ENCODE peak calls at places on chromosomes 12 and 14, in six cellular contexts. F is gastrocnemius medialis; E is NT2/D1; H is heart left ventricle; P is NCI-H748 treated with DMSO at 0.1 percent for 48 hours; C is activated CD8-positive, alpha-beta memory T cell treated with anti-CD3 and anti-CD28 coated beads for 1 hour. J is an unnamed sample.

GRCh38 chr12:58576965-58577364 is 343.3 kb downstream of the LRIG3 start:
- DNase-seq in F (no peak), E (no peak), H (no peak), P (no peak), C (no peak), J (no peak)

GRCh38 chr12:58356794-58357193 is 415.4 kb downstream of the ATP23 start:
- DNase-seq in F (no peak), E (no peak), H (no peak), P (no peak), C (no peak), J (no peak)

GRCh38 chr14:65332141-65332871 is 80.2 kb upstream of the FUT8 start:
- DNase-seq in F (no peak), E (no peak), H (no peak), P (no peak), C (no peak), J (no peak)

GRCh38 chr14:65867333-65867732 is 454.8 kb downstream of the FUT8 start:
- DNase-seq in F (no peak), E (no peak), H (no peak), P (no peak), C (no peak), J (no peak)

GRCh38 chr14:38098074-38098846 is 109.4 kb upstream of the SSTR1 start:
- DNase-seq in F (no peak), E (no peak), H (no peak), P (no peak), C (no peak), J (no peak)

GRCh38 chr12:58154359-58154758 is 213.0 kb downstream of the ATP23 start:
- DNase-seq in F (no peak), E (no peak), H (no peak), P (no peak), C (no peak), J (no peak)

GRCh38 chr14:89921896-89922548 is 32.5 kb downstream of the EFCAB11 start:
- DNase-seq in F (no peak), E (no peak), H (no peak), P (no peak), C (no peak), J (no peak)

GRCh38 chr14:77641534-77642341 is 25.3 kb upstream of the SPTLC2 start:
- DNase-seq in F (peak), E (no peak), H (peak), P (no peak), C (peak), J (no peak)

GRCh38 chr12:56633465-56634241 is 3.5 kb upstream of the BAZ2A start:
- DNase-seq in F (no peak), E (no peak), H (no peak), P (no peak), C (no peak), J (no peak)

GRCh38 chr12:63151898-63152700 is 1.1 kb upstream of the AVPR1A start:
- DNase-seq in F (no peak), E (peak), H (peak), P (peak), C (no peak), J (no peak)

GRCh38 chr12:118315821-118316220 is 56.9 kb downstream of the TAOK3 start:
- DNase-seq in F (no peak), E (no peak), H (no peak), P (no peak), C (no peak), J (no peak)

GRCh38 chr12:3468329-3468728 is 22.7 kb upstream of the PRMT8 start:
- DNase-seq in F (no peak), E (no peak), H (no peak), P (no peak), C (no peak), J (no peak)

GRCh38 chr14:100618763-100619320 is 31.6 kb upstream of the BEGAIN start:
- DNase-seq in F (no peak), E (no peak), H (no peak), P (no peak), C (no peak), J (no peak)